ENCODE peak calls at places on chromosome 12, in nine cellular contexts. Q, R, Y, G, P, U, L, B and N are unnamed samples.

GRCh38 chr12:76018111-76018510 is 13.5 kb downstream of the PHLDA1 start:
- DNase-seq in Q (no peak), R (no peak), Y (no peak), G (peak), P (no peak), U (no peak), L (no peak), B (no peak), N (no peak)

GRCh38 chr12:116222358-116222757 is 55.1 kb downstream of the MED13L start:
- DNase-seq in Q (no peak), R (peak), Y (no peak), G (no peak), P (no peak), U (no peak), L (no peak), B (peak), N (no peak)

GRCh38 chr12:128402481-128402880 is 135.5 kb downstream of the TMEM132C start:
- DNase-seq in Q (no peak), R (no peak), Y (no peak), G (no peak), P (no peak), U (no peak), L (no peak), B (no peak), N (no peak)

GRCh38 chr12:15962760-15963159 is 51.6 kb downstream of the DERA start:
- DNase-seq in Q (no peak), R (no peak), Y (no peak), G (no peak), P (no peak), U (no peak), L (no peak), B (no peak), N (no peak)

GRCh38 chr12:3553221-3553620 is 62.2 kb downstream of the PRMT8 start:
- DNase-seq in Q (no peak), R (no peak), Y (no peak), G (no peak), P (no peak), U (no peak), L (no peak), B (no peak), N (no peak)

GRCh38 chr12:47576256-47576655 is 129.6 kb downstream of the RPAP3 start:
- DNase-seq in Q (no peak), R (no peak), Y (no peak), G (no peak), P (no peak), U (no peak), L (no peak), B (no peak), N (no peak)

GRCh38 chr12:42372154-42372791 is 46.3 kb downstream of the PPHLN1 start:
- DNase-seq in Q (peak), R (peak), Y (no peak), G (no peak), P (no peak), U (no peak), L (peak), B (no peak), N (no peak)

GRCh38 chr12:114414866-114415524 is 9.1 kb upstream of the TBX5 start:
- DNase-seq in Q (no peak), R (no peak), Y (no peak), G (no peak), P (no peak), U (no peak), L (no peak), B (no peak), N (no peak)

GRCh38 chr12:532908-533565 is 73.3 kb downstream of the B4GALNT3 start:
- DNase-seq in Q (no peak), R (no peak), Y (no peak), G (no peak), P (no peak), U (no peak), L (no peak), B (no peak), N (no peak)

GRCh38 chr12:4174417-4174816 is 99.1 kb upstream of the CCND2 start:
- DNase-seq in Q (no peak), R (no peak), Y (no peak), G (no peak), P (no peak), U (no peak), L (no peak), B (no peak), N (no peak)

GRCh38 chr12:72278894-72279293 is 6.7 kb downstream of the TRHDE start:
- DNase-seq in Q (no peak), R (no peak), Y (no peak), G (no peak), P (no peak), U (no peak), L (no peak), B (no peak), N (no peak)

GRCh38 chr12:53299101-53299453 is 418 bp upstream of the MYG1 start:
- DNase-seq in Q (no peak), R (peak), Y (no peak), G (no peak), P (no peak), U (peak), L (no peak), B (no peak), N (no peak)

GRCh38 chr12:53806689-53807088 is 54.9 kb upstream of the CISTR start:
- DNase-seq in Q (no peak), R (no peak), Y (no peak), G (no peak), P (no peak), U (no peak), L (no peak), B (peak), N (no peak)

GRCh38 chr12:130288201-130288600 is 49.5 kb upstream of the PIWIL1 start:
- DNase-seq in Q (no peak), R (no peak), Y (no peak), G (no peak), P (no peak), U (no peak), L (no peak), B (no peak), N (no peak)

GRCh38 chr12:51863921-51864700 is 15.6 kb upstream of the FIGNL2 start:
- DNase-seq in Q (peak), R (no peak), Y (no peak), G (no peak), P (no peak), U (no peak), L (no peak), B (no peak), N (no peak)

GRCh38 chr12:131104464-131105350 is 151.0 kb downstream of the ADGRD1 start:
- DNase-seq in Q (peak), R (peak), Y (peak), G (peak), P (peak), U (peak), L (peak), B (peak), N (no peak)

GRCh38 chr12:52197371-52198231 is 5.8 kb upstream of the KRT80 start:
- DNase-seq in Q (no peak), R (no peak), Y (no peak), G (peak), P (no peak), U (peak), L (no peak), B (no peak), N (no peak)

GRCh38 chr12:59080101-59080500 is 159.8 kb upstream of the LRIG3 start:
- DNase-seq in Q (no peak), R (no peak), Y (no peak), G (no peak), P (no peak), U (no peak), L (no peak), B (no peak), N (no peak)

GRCh38 chr12:32336261-32336660 is 63.1 kb upstream of the FGD4 start:
- DNase-seq in Q (no peak), R (no peak), Y (no peak), G (no peak), P (no peak), U (no peak), L (no peak), B (no peak), N (no peak)

GRCh38 chr12:108633534-108634224 is at the start of gene SELPLG:
- DNase-seq in Q (peak), R (peak), Y (peak), G (peak), P (peak), U (peak), L (peak), B (no peak), N (peak)

GRCh38 chr12:112198120-112198733 is 72.9 kb downstream of the TRAFD1 start:
- DNase-seq in Q (peak), R (peak), Y (no peak), G (no peak), P (no peak), U (peak), L (peak), B (no peak), N (no peak)

GRCh38 chr12:26091837-26092236 is 33.0 kb downstream of the BHLHE41 start:
- DNase-seq in Q (no peak), R (no peak), Y (no peak), G (no peak), P (no peak), U (no peak), L (no peak), B (no peak), N (no peak)

GRCh38 chr12:115481141-115481540 is 796.4 kb downstream of the MED13L start:
- DNase-seq in Q (no peak), R (no peak), Y (no peak), G (no peak), P (no peak), U (no peak), L (peak), B (no peak), N (no peak)

GRCh38 chr12:29869916-29870315 is 86.2 kb upstream of the TMTC1 start:
- DNase-seq in Q (no peak), R (no peak), Y (no peak), G (no peak), P (no peak), U (no peak), L (no peak), B (no peak), N (no peak)

GRCh38 chr12:108700833-108701450 is 30.4 kb downstream of the CORO1C start:
- DNase-seq in Q (no peak), R (peak), Y (no peak), G (no peak), P (no peak), U (no peak), L (no peak), B (no peak), N (no peak)

GRCh38 chr12:69688496-69689427 is 10.3 kb downstream of the BEST3 start:
- DNase-seq in Q (no peak), R (peak), Y (no peak), G (peak), P (no peak), U (peak), L (no peak), B (peak), N (no peak)

GRCh38 chr12:123761841-123762714 is at the start of gene DNAH10:
- DNase-seq in Q (peak), R (no peak), Y (no peak), G (no peak), P (peak), U (peak), L (no peak), B (no peak), N (no peak)

GRCh38 chr12:115101518-115101917 is 417.5 kb upstream of the TBX3 start:
- DNase-seq in Q (no peak), R (no peak), Y (no peak), G (no peak), P (no peak), U (no peak), L (no peak), B (no peak), N (no peak)

GRCh38 chr12:43675048-43675904 is 83.3 kb downstream of the PUS7L start:
- DNase-seq in Q (no peak), R (no peak), Y (no peak), G (no peak), P (no peak), U (peak), L (no peak), B (no peak), N (no peak)

GRCh38 chr12:67477682-67478265 is 170.8 kb upstream of the DYRK2 start:
- DNase-seq in Q (no peak), R (no peak), Y (no peak), G (no peak), P (no peak), U (no peak), L (no peak), B (no peak), N (no peak)

GRCh38 chr12:76464636-76465166 is 94.9 kb downstream of the OSBPL8 start:
- DNase-seq in Q (no peak), R (no peak), Y (no peak), G (no peak), P (no peak), U (no peak), L (no peak), B (no peak), N (no peak)

GRCh38 chr12:7629465-7629864 is 36.2 kb downstream of the APOBEC1 start:
- DNase-seq in Q (no peak), R (no peak), Y (no peak), G (no peak), P (no peak), U (no peak), L (no peak), B (no peak), N (no peak)

GRCh38 chr12:16163891-16164290 is 113.6 kb downstream of the SLC15A5 start:
- DNase-seq in Q (no peak), R (no peak), Y (no peak), G (no peak), P (no peak), U (no peak), L (no peak), B (no peak), N (no peak)

GRCh38 chr12:21354641-21355040 is 18.1 kb upstream of the IAPP start:
- DNase-seq in Q (no peak), R (peak), Y (no peak), G (no peak), P (no peak), U (no peak), L (no peak), B (no peak), N (no peak)

GRCh38 chr12:114192549-114192948 is 213.4 kb downstream of the TBX5 start:
- DNase-seq in Q (no peak), R (no peak), Y (no peak), G (no peak), P (no peak), U (no peak), L (no peak), B (no peak), N (no peak)

GRCh38 chr12:52947738-52948423 is 1.0 kb upstream of the KRT18 start:
- DNase-seq in Q (no peak), R (no peak), Y (no peak), G (no peak), P (no peak), U (no peak), L (no peak), B (no peak), N (no peak)

GRCh38 chr12:102910792-102911191 is 6.3 kb downstream of the PAH start:
- DNase-seq in Q (no peak), R (no peak), Y (no peak), G (no peak), P (no peak), U (no peak), L (no peak), B (no peak), N (no peak)

DNA sequence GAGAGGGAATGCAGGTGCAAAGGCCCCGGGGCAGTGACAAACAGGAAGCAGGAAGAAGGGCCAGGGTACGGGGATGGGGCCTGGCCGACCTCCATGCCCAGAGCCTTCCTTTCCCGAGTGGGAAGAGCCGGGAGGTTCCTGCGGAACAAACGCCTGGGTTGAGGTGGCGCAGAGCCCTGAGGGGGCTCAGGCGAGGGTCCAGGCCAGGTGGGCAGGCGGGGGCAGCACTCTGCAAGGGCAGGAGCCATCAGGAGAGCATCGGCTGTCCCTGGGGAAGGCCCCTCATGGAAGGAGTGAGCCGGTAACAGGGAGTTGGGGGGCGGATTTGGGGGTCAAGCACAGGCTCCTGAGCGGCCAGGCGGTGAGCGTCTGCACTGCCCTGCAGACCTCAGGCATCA is 18.1 kb upstream of the FBRSL1 start:
- DNase-seq in Q (no peak), R (no peak), Y (no peak), G (no peak), P (no peak), U (no peak), L (no peak), B (no peak), N (no peak)
- H3K27ac ChIP-seq in Q (no peak), R (no peak), Y (no peak), G (no peak), P (no peak), U (no peak), L (no peak), B (no peak), N (peak)

DNA sequence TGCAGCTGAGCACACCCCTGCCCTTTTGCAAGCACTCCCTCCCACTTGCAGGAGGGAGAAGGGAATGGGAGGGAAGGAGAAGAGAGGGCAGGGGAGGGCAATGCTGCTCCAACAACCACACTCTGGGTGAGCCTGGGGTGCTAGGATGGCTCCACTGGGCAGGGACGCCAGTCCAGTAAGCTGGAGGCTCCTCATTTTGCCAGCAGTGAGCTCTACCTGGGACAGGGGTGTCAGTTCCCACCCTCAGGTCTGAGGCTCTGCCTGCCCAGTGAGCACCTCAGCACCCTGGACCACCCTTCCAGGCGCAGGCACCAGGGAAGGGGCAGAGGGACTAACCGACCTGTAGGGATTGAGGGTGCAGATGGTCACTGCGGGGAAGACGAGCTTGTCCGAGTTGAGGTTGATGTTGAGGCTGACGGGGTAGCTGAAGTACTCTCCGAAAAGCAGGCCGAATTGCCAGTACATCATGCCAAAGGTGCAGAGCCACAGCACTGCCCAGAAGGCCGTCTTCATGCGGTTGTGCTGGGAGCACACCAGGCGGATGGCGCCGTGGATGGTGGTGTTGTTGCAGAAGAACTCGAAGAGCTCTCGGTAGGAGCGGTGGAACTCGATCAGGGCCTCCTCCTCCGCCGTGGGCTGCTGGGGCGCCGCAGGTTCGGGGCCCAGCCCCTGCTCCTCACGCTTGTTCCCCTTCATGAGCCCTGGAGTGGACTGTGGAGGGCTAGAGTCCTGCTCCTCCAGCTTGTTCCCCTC is 1.2 kb downstream of the SCNN1A start:
- DNase-seq in Q (no peak), R (no peak), Y (no peak), G (no peak), P (no peak), U (peak), L (no peak), B (no peak), N (no peak)
- H3K4me3 ChIP-seq in Q (no peak), R (no peak), Y (no peak), G (no peak), P (no peak), U (peak), L (no peak), B (no peak), N (peak)

DNA sequence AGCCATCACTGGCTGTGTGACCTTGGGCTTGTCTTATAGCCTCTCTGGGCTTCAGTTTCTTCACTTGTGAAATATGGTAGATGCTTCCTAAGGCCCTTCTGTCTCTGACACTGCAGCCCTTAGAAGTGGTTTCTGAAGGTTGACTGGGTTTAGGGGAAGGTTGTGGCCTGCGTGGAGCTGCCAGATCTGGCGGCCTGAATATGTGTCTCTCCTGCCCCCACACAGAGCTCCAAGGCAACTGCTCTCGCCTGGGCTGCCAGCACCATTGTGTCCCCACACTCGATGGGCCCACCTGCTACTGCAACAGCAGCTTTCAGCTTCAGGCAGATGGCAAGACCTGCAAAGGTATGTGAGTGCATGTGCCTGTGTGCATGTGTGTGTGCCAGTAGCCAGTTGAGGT is 4.0 kb downstream of the LRP1-AS start:
- DNase-seq in Q (peak), R (no peak), Y (no peak), G (no peak), P (no peak), U (no peak), L (no peak), B (no peak), N (no peak)
- H3K27ac ChIP-seq in Q (no peak), R (no peak), Y (no peak), G (peak), P (no peak), U (no peak), L (no peak), B (no peak), N (no peak)

DNA sequence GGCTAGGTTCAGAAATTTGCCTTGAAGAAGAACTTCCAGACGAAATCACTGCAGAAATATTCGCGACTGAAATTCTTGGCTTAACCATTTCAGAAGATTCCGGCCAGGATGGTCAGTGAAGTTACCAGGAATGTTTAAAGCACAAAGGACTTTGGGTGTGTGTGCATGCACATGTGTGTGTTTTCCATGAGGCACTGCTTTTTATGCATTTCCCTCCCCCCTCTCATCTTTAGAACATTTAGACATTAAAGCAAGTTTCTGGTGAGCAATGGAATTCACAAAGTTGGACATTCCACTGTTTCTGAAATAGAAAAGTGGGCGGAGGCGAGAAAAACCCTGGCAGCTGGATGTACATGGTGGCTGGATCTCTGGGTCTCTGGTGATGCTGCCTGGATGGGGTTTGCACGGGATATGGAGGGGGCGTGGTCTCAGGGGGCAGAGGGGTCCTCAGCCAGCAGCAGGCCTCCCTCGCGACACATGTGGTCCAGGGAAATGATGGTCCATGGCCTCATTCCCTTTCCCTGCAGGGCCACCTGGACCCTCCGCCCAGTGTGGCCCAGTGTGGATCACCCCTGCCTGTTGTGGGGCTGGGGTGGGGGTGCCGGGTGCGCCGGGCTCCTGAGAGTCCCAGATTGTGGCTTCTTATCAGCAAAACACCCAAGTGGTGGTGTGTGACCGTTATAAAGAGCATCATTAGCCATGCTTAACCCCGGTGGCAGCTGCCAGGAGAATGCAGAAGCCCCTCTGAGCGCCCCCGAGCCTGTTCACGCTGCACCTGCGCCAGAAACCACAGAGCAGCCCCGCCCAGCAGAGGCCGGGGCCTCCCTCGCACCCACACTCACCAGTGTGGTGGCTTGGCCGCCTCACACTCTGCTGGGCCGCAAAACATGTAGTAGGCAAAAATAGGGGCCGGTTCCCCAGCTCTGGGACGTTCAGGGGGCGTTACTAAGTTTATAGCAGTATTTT is 17.8 kb upstream of the BCL7A start:
- DNase-seq in Q (no peak), R (peak), Y (no peak), G (no peak), P (no peak), U (peak), L (no peak), B (no peak), N (no peak)
- H3K4me3 ChIP-seq in Q (no peak), R (no peak), Y (no peak), G (no peak), P (no peak), U (no peak), L (no peak), B (no peak), N (no peak)

GRCh38 chr12:49761677-49762467 is 20.5 kb downstream of the TMBIM6 start:
- DNase-seq in Q (no peak), R (no peak), Y (no peak), G (no peak), P (no peak), U (no peak), L (no peak), B (no peak), N (no peak)
- H3K27ac ChIP-seq in Q (no peak), R (no peak), Y (peak), G (peak), P (peak), U (no peak), L (peak), B (no peak), N (no peak)

GRCh38 chr12:104472748-104473147 is 16.0 kb downstream of the CHST11 start:
- DNase-seq in Q (no peak), R (no peak), Y (no peak), G (no peak), P (no peak), U (no peak), L (no peak), B (no peak), N (no peak)
- H3K4me3 ChIP-seq in Q (no peak), R (no peak), Y (no peak), G (no peak), P (no peak), U (no peak), L (no peak), B (no peak), N (no peak)